ENCODE peak calls at places on chromosomes 3 and 15, in six cellular contexts. N is activated effector memory CD4-positive, alpha-beta T cell treated with Interleukin-2 at 50 U/mL for 16 hours; K is non-pigmented ciliary epithelial cell; Z is stimulated activated CD4-positive, alpha-beta T cell treated with anti-CD3 and anti-CD28 coated beads, TNF-alpha, amount 100 ng/mL, for 4 hours; W is NCI-H1092; C is NCI-H510A treated with DMSO at 0.1 percent for 48 hours. J is an unnamed sample.

GRCh38 chr3:36941658-36942057 is 3.2 kb downstream of the TRANK1 start:
- DNase-seq in Z (no peak), C (no peak), N (no peak), K (no peak), W (no peak), J (no peak)

GRCh38 chr3:16323737-16324136 is 58.7 kb downstream of the OXNAD1 start:
- DNase-seq in Z (no peak), K (no peak), C (no peak), W (no peak), N (no peak), J (no peak)

GRCh38 chr3:138493804-138494606 is 59.6 kb downstream of the ESYT3 start:
- DNase-seq in Z (no peak), N (no peak), K (no peak), C (no peak), W (no peak), J (no peak)

GRCh38 chr3:141422961-141423582 is 54.8 kb downstream of the ZBTB38 start:
- DNase-seq in W (no peak), K (no peak), C (peak), Z (no peak), N (no peak), J (no peak)

GRCh38 chr15:93302080-93302765 is 213.2 kb upstream of the RGMA start:
- DNase-seq in C (no peak), W (no peak), Z (no peak), K (no peak), N (no peak), J (no peak)

GRCh38 chr3:50134367-50134766 is 20.8 kb upstream of the SEMA3F start:
- DNase-seq in Z (no peak), W (no peak), C (no peak), N (no peak), K (no peak), J (no peak)

GRCh38 chr3:18770800-18771199 is 345.7 kb upstream of the SATB1 start:
- DNase-seq in K (no peak), W (no peak), N (no peak), Z (no peak), C (no peak), J (no peak)

GRCh38 chr3:60855250-60855649 is 396.0 kb downstream of the FHIT start:
- DNase-seq in K (no peak), C (no peak), Z (no peak), N (no peak), W (no peak), J (no peak)

GRCh38 chr15:78737187-78737820 is 74.0 kb downstream of the ADAMTS7 start:
- DNase-seq in N (no peak), K (no peak), C (no peak), W (no peak), Z (no peak), J (no peak)

GRCh38 chr15:70260096-70260495 is 162.4 kb upstream of the TLE3 start:
- DNase-seq in W (no peak), Z (no peak), C (no peak), K (no peak), N (no peak), J (no peak)

GRCh38 chr3:142947352-142947751 is 16.1 kb downstream of the PAQR9 start:
- DNase-seq in C (no peak), N (no peak), Z (no peak), W (no peak), K (no peak), J (no peak)

GRCh38 chr3:184777566-184778356 is 34.2 kb upstream of the VPS8 start:
- DNase-seq in Z (peak), W (peak), K (peak), C (peak), N (peak), J (peak)

GRCh38 chr15:40471105-40471777 is 457 bp downstream of the CHST14 start:
- DNase-seq in N (no peak), Z (no peak), W (no peak), K (no peak), C (no peak), J (no peak)

GRCh38 chr3:141845407-141846049 is 30.9 kb upstream of the ATP1B3 start:
- DNase-seq in N (no peak), W (no peak), K (no peak), Z (no peak), C (no peak), J (no peak)

GRCh38 chr3:107662109-107662477 is 139.3 kb downstream of the BBX start:
- DNase-seq in W (no peak), Z (no peak), K (peak), N (no peak), C (no peak), J (no peak)

GRCh38 chr3:177212278-177212610 is 15.0 kb upstream of the TBL1XR1 start:
- DNase-seq in N (no peak), K (no peak), Z (no peak), W (peak), C (no peak), J (no peak)

GRCh38 chr3:107345968-107346367 is 31.3 kb upstream of the CCDC54 start:
- DNase-seq in W (no peak), C (no peak), N (no peak), K (no peak), Z (no peak), J (no peak)

GRCh38 chr15:65576669-65577068 is 34.3 kb downstream of the INTS14 start:
- DNase-seq in C (no peak), K (peak), N (no peak), W (no peak), Z (no peak), J (no peak)

GRCh38 chr15:94395626-94396025 is 164.3 kb downstream of the MCTP2 start:
- DNase-seq in N (no peak), W (no peak), K (no peak), C (no peak), Z (no peak), J (no peak)

GRCh38 chr15:96331141-96331941 is 841 bp downstream of the NR2F2 start:
- DNase-seq in C (no peak), W (no peak), N (no peak), K (no peak), Z (no peak), J (no peak)

GRCh38 chr3:57097536-57097935 is 37.1 kb downstream of the SPATA12 start:
- DNase-seq in K (no peak), Z (no peak), C (no peak), N (no peak), W (no peak), J (no peak)

J was measured in NCI-H1694 treated with DMSO at 0.1 percent for 48 hours.